ENCODE peak calls at places on chromosomes 13 and 19, in eight cellular contexts. N is astrocyte of the cerebellum, F is fibroblast of lung, S is pancreas, K is brain microvascular endothelial cell, Z is thoracic aorta, M is NB4, O is esophagus squamous epithelium. Q is an unnamed sample.

GRCh38 chr13:48192536-48192935 is 40.5 kb upstream of the ITM2B start:
- DNase-seq in M (no peak), F (no peak), K (no peak), Z (no peak), O (no peak), S (no peak), N (no peak), Q (no peak)

GRCh38 chr13:113990321-113990837 is 16.5 kb upstream of the C13orf46 start:
- DNase-seq in O (no peak), Z (peak), N (no peak), F (no peak), M (no peak), S (no peak), K (no peak), Q (no peak)

GRCh38 chr19:29533578-29534544 is 8.1 kb downstream of the VSTM2B start:
- DNase-seq in S (no peak), Z (no peak), N (no peak), M (no peak), F (no peak), O (no peak), K (no peak), Q (no peak)

GRCh38 chr13:67549331-67549730 is 319.2 kb upstream of the PCDH9 start:
- DNase-seq in O (no peak), M (peak), Z (no peak), S (no peak), F (peak), K (peak), N (peak), Q (no peak)

GRCh38 chr13:48859168-48860105 is 116.3 kb upstream of the FNDC3A start:
- DNase-seq in M (peak), K (no peak), F (no peak), Z (no peak), O (no peak), N (no peak), S (no peak), Q (peak)

GRCh38 chr13:26953273-26953672 is 192.7 kb upstream of the GPR12 start:
- DNase-seq in S (no peak), N (no peak), K (no peak), O (no peak), F (no peak), Z (no peak), M (no peak), Q (no peak)

GRCh38 chr13:48333976-48334375 is 30.4 kb downstream of the RB1 start:
- DNase-seq in K (no peak), F (no peak), M (no peak), O (no peak), N (no peak), S (no peak), Z (no peak), Q (no peak)

GRCh38 chr19:28435551-28436261 is 777.2 kb downstream of the UQCRFS1 start:
- DNase-seq in M (no peak), O (no peak), Z (no peak), F (no peak), S (no peak), K (no peak), N (no peak), Q (no peak)

GRCh38 chr19:17757125-17757524 is 5.8 kb downstream of the FCHO1 start:
- DNase-seq in F (peak), S (peak), Z (no peak), N (peak), M (no peak), O (no peak), K (peak), Q (peak)

GRCh38 chr19:51702103-51702753 is 9.1 kb downstream of the SPACA6 start:
- DNase-seq in Z (peak), N (no peak), M (no peak), F (peak), O (no peak), S (peak), K (no peak), Q (peak)

GRCh38 chr19:51701468-51702100 is 8.5 kb downstream of the SPACA6 start:
- DNase-seq in O (no peak), F (no peak), M (no peak), N (no peak), Z (no peak), S (no peak), K (no peak), Q (no peak)

GRCh38 chr19:51703655-51704515 is 10.8 kb downstream of the SPACA6 start:
- DNase-seq in M (peak), Z (peak), N (peak), K (peak), F (peak), O (peak), S (peak), Q (peak)

GRCh38 chr19:51704601-51705000 is 11.5 kb downstream of the SPACA6 start:
- DNase-seq in K (no peak), Z (no peak), N (no peak), F (no peak), O (no peak), M (no peak), S (peak), Q (no peak)

GRCh38 chr19:51702754-51703654 is 9.9 kb downstream of the SPACA6 start:
- DNase-seq in F (no peak), M (no peak), S (peak), K (no peak), Z (no peak), O (no peak), N (no peak), Q (peak)
- H3K4me3 ChIP-seq in F (no peak), M (no peak), S (peak), K (no peak), Z (peak), O (peak), N (no peak), Q (peak)

GRCh38 chr19:3275068-3275582 is 50.7 kb downstream of the CELF5 start:
- DNase-seq in M (peak), O (no peak), K (peak), Z (no peak), S (peak), N (no peak), F (no peak), Q (no peak)
- TF ChIP-seq CTCF in M (peak), O (no peak), K (peak), Z (no peak), S (no peak), N (no peak), F (no peak), Q (peak)

DNA sequence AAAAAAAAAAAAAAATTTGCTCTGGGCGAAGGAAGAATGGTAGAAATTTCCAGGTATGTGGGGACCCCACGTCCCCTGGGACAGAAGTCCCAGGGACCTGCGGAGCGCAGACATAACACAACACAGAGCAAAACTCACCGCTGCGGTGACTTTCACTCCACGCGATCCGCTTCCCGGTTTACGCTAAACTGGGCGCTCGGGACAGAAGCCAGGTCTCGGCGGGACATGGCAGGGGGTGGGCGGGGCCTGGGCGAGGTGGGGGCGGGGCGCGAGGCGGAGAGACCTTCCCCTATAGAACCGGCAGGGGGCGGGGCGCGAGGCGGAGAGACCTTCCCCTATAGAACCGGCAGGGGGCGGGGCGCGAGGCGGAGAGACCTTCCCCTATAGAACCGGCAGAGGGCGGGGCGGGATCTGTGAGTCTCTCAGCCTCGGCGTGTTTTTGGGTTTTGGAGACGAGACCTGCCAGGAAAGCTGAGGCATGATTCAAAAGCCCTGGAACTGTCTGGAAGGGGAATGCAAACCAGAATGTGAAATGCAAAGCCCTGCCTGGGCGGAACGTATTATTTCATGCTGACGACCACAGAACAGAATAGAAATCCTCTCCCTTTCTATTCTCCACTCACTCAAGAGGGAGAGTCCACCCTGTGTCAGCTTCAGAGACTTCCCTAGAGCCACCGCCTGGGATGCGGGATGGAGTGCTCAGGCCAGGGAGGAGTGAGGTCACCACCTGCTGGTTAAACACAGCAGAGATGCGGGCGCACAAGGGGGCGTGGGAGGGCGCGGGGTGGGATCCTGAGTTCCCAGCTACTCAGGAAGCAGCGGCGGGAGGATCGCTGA is 20.2 kb upstream of the ERVV-1 start:
- DNase-seq in M (peak), F (peak), K (peak), Z (peak), O (no peak), N (peak), S (peak), Q (peak)
- H3K4me3 ChIP-seq in M (peak), F (peak), K (peak), Z (peak), O (peak), N (peak), S (peak), Q (peak)

GRCh38 chr13:34034411-34034810 is 216.5 kb downstream of the RFC3 start:
- DNase-seq in Z (no peak), M (no peak), O (no peak), N (no peak), K (no peak), F (no peak), S (no peak), Q (no peak)
- TF ChIP-seq CTCF in Z (no peak), M (no peak), O (no peak), N (no peak), K (no peak), F (no peak), S (no peak), Q (no peak)

DNA sequence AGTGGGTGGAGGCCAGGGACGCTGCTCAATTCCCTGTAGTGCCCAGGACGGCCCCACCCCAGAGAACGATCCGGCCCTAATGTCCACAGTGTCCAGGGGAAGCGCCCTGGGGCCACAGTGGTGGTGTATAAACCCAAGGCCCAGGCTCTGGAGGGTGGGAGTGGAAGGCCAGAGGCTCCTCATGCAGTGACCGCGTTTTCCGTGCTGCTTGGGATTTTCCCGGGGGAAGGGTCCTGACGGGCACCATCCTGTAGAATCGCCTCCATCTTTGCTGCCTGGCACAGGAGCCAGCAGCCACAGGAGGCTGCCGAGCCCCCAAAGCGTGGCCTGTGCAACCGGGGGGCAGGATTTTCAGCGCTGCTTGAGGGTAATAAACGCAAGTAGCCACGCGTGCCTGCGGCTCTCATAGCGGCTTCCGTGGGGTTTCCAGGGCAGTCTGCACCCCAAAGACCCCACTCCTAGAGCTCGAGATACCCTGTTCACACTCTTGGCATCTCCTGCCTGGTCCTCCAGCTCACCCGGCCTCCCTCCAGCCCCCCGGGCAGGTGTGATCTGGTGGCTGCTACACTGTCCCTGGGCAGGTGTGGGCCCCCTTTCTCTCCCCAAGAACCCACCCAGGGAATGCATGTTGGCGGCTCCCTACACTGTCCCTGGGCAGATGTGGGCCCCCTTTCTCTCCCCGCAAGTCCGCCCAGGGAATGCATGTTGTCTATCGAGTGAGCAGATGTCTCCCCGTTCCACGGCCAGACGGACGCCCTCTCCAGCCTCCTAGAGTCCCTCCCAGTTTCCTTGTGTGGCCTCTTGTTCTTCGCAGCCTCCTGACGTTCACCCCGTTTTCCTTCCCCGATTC is 2.2 kb downstream of the NCLN start:
- DNase-seq in O (no peak), K (no peak), N (no peak), S (no peak), Z (no peak), M (no peak), F (no peak), Q (no peak)
- H3K4me3 ChIP-seq in O (no peak), K (no peak), N (no peak), S (no peak), Z (no peak), M (peak), F (no peak), Q (peak)

GRCh38 chr13:25062479-25062878 is 33.5 kb upstream of the PABPC3 start:
- DNase-seq in N (no peak), O (no peak), K (no peak), F (no peak), Z (no peak), S (no peak), M (no peak), Q (no peak)
- TF ChIP-seq CTCF in N (no peak), O (no peak), K (no peak), F (no peak), Z (no peak), S (no peak), M (peak), Q (no peak)

DNA sequence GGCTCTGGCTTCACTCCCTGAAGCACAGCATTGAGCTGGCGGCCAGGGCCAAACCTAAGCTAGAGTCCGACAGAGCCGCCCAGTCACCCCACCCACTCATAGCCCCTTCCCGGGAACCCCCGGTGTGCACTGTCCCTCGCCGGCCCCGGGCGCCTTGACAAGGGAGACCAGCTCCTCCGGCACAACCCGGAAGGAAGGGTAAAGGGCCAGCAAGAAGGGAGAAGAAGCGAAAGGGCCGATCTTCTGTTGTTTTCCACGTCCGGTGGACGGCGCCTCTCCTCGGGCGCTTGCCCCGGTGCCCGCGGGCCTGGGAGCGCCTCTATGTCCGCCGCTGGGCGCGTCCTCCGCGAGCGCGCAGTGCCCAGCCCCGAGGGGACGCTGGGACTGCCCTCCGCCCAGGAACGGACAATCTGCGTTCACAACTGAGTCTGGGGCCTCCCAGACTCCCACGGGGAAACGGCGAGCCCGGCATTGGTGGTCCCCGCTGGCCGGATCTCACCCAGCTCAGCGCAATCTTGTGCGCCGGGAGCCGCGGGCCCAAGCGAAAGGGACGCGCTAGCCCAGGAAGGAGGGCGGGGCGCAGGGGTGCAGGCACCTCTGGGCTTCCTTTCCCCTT is 172.5 kb upstream of the MIR17HG start:
- DNase-seq in N (no peak), M (no peak), Z (no peak), F (no peak), S (no peak), O (no peak), K (no peak), Q (no peak)
- H3K4me3 ChIP-seq in N (peak), M (no peak), Z (peak), F (no peak), S (peak), O (no peak), K (peak), Q (peak)

Q was measured in transverse colon.